ENCODE peak calls at places on chromosomes 2 and 18, in six cellular contexts. One of them, this sample, is unnamed.

GRCh38 chr2:147844691-147845607 is at the start of gene ACVR2A:
- DNase-seq in A549: peak; percentile 18
- DNase-seq in BE2C: peak; percentile 16
- DNase-seq in K562: peak; percentile 44
- DNase-seq in cardiac fibroblast: peak; percentile 51
- DNase-seq in HepG2: peak; percentile 31
- DNase-seq in this sample: no peak

GRCh38 chr2:59691518-59692190 is 861.8 kb downstream of the BCL11A start:
- DNase-seq in A549: no peak
- DNase-seq in BE2C: no peak
- DNase-seq in K562: no peak
- DNase-seq in cardiac fibroblast: no peak
- DNase-seq in HepG2: peak; percentile 21
- DNase-seq in this sample: no peak

GRCh38 chr2:237527241-237527640 is 39.1 kb upstream of the PRLH start:
- DNase-seq in A549: no peak
- DNase-seq in BE2C: no peak
- DNase-seq in K562: no peak
- DNase-seq in cardiac fibroblast: no peak
- DNase-seq in HepG2: no peak
- DNase-seq in this sample: no peak

GRCh38 chr2:150889141-150889540 is 372.5 kb downstream of the RBM43 start:
- DNase-seq in A549: no peak
- DNase-seq in BE2C: no peak
- DNase-seq in K562: no peak
- DNase-seq in cardiac fibroblast: peak; percentile 59
- DNase-seq in HepG2: no peak
- DNase-seq in this sample: no peak

GRCh38 chr18:12397254-12397653 is 10.5 kb upstream of the PRELID3A start:
- DNase-seq in A549: no peak
- DNase-seq in BE2C: no peak
- DNase-seq in K562: no peak
- DNase-seq in cardiac fibroblast: no peak
- DNase-seq in HepG2: no peak
- DNase-seq in this sample: no peak

GRCh38 chr2:119606674-119607073 is 62.4 kb downstream of the CFAP221 start:
- DNase-seq in A549: no peak
- DNase-seq in BE2C: no peak
- DNase-seq in K562: no peak
- DNase-seq in cardiac fibroblast: no peak
- DNase-seq in HepG2: no peak
- DNase-seq in this sample: no peak

GRCh38 chr2:84697895-84698294 is 181.6 kb downstream of the DNAH6 start:
- DNase-seq in A549: peak; percentile 9
- DNase-seq in BE2C: no peak
- DNase-seq in K562: no peak
- DNase-seq in cardiac fibroblast: peak; percentile 6
- DNase-seq in HepG2: no peak
- DNase-seq in this sample: no peak

GRCh38 chr2:109499549-109499948 is 114.2 kb downstream of the SEPTIN10 start:
- DNase-seq in A549: no peak
- DNase-seq in BE2C: no peak
- DNase-seq in K562: no peak
- DNase-seq in cardiac fibroblast: no peak
- DNase-seq in HepG2: no peak
- DNase-seq in this sample: no peak

GRCh38 chr2:223969856-223970255 is 12.6 kb downstream of the MRPL44 start:
- DNase-seq in A549: no peak
- DNase-seq in BE2C: no peak
- DNase-seq in K562: no peak
- DNase-seq in cardiac fibroblast: peak; percentile 65
- DNase-seq in HepG2: no peak
- DNase-seq in this sample: no peak

GRCh38 chr18:765764-766549 is 46.1 kb downstream of the YES1 start:
- DNase-seq in A549: no peak
- DNase-seq in BE2C: no peak
- DNase-seq in K562: peak; percentile 48
- DNase-seq in cardiac fibroblast: no peak
- DNase-seq in HepG2: no peak
- DNase-seq in this sample: no peak

GRCh38 chr2:119218478-119219064 is 5.1 kb upstream of the STEAP3 start:
- DNase-seq in A549: peak; percentile 26
- DNase-seq in BE2C: peak; percentile 37
- DNase-seq in K562: peak; percentile 87
- DNase-seq in cardiac fibroblast: peak; percentile 74
- DNase-seq in HepG2: peak; percentile 69
- DNase-seq in this sample: no peak

GRCh38 chr2:241680827-241681599 is 5.6 kb downstream of the DTYMK start:
- DNase-seq in A549: peak; percentile 32
- DNase-seq in BE2C: no peak
- DNase-seq in K562: no peak
- DNase-seq in cardiac fibroblast: peak; percentile 97
- DNase-seq in HepG2: no peak
- DNase-seq in this sample: peak; percentile 81

GRCh38 chr2:144660518-144661316 is 140.8 kb upstream of the ZEB2 start:
- DNase-seq in A549: peak; percentile 12
- DNase-seq in BE2C: no peak
- DNase-seq in K562: peak; percentile 30
- DNase-seq in cardiac fibroblast: peak; percentile 47
- DNase-seq in HepG2: no peak
- DNase-seq in this sample: no peak

GRCh38 chr2:8412586-8412985 is 269.3 kb upstream of the ID2 start:
- DNase-seq in A549: no peak
- DNase-seq in BE2C: no peak
- DNase-seq in K562: no peak
- DNase-seq in cardiac fibroblast: peak; percentile 11
- DNase-seq in HepG2: no peak
- DNase-seq in this sample: no peak

GRCh38 chr2:204012081-204012653 is 75.6 kb downstream of the ICOS start:
- DNase-seq in A549: no peak
- DNase-seq in BE2C: peak; percentile 79
- DNase-seq in K562: no peak
- DNase-seq in cardiac fibroblast: no peak
- DNase-seq in HepG2: no peak
- DNase-seq in this sample: no peak

GRCh38 chr18:3603460-3604259 is 153.7 kb downstream of the TGIF1 start:
- DNase-seq in A549: peak; percentile 94
- DNase-seq in BE2C: no peak
- DNase-seq in K562: peak; percentile 90
- DNase-seq in cardiac fibroblast: peak; percentile 98
- DNase-seq in HepG2: peak; percentile 69
- DNase-seq in this sample: peak; percentile 94

GRCh38 chr18:37553633-37554398 is 11.8 kb downstream of the CELF4 start:
- DNase-seq in A549: no peak
- DNase-seq in BE2C: no peak
- DNase-seq in K562: peak; percentile 20
- DNase-seq in cardiac fibroblast: no peak
- DNase-seq in HepG2: no peak
- DNase-seq in this sample: no peak

GRCh38 chr2:198700330-198700729 is 757.4 kb downstream of the SATB2 start:
- DNase-seq in A549: no peak
- DNase-seq in BE2C: no peak
- DNase-seq in K562: no peak
- DNase-seq in cardiac fibroblast: no peak
- DNase-seq in HepG2: no peak
- DNase-seq in this sample: no peak

GRCh38 chr2:234863043-234863934 is 88.5 kb upstream of the SH3BP4 start:
- DNase-seq in A549: peak; percentile 79
- DNase-seq in BE2C: peak; percentile 63
- DNase-seq in K562: no peak
- DNase-seq in cardiac fibroblast: peak; percentile 79
- DNase-seq in HepG2: peak; percentile 88
- DNase-seq in this sample: peak; percentile 67

GRCh38 chr2:236252521-236252920 is 11.7 kb downstream of the ASB18 start:
- DNase-seq in A549: no peak
- DNase-seq in BE2C: no peak
- DNase-seq in K562: no peak
- DNase-seq in cardiac fibroblast: no peak
- DNase-seq in HepG2: no peak
- DNase-seq in this sample: no peak

GRCh38 chr2:226800941-226801784 is 1.5 kb upstream of the IRS1 start:
- DNase-seq in A549: peak; percentile 91
- DNase-seq in BE2C: peak; percentile 93
- DNase-seq in K562: no peak
- DNase-seq in cardiac fibroblast: peak; percentile 76
- DNase-seq in HepG2: peak; percentile 79
- DNase-seq in this sample: peak; percentile 71

GRCh38 chr2:222208010-222208690 is 90.6 kb downstream of the PAX3 start:
- DNase-seq in A549: no peak
- DNase-seq in BE2C: no peak
- DNase-seq in K562: no peak
- DNase-seq in cardiac fibroblast: no peak
- DNase-seq in HepG2: no peak
- DNase-seq in this sample: no peak

GRCh38 chr2:140641163-140641562 is 1489.7 kb downstream of the LRP1B start:
- DNase-seq in A549: no peak
- DNase-seq in BE2C: no peak
- DNase-seq in K562: no peak
- DNase-seq in cardiac fibroblast: no peak
- DNase-seq in HepG2: no peak
- DNase-seq in this sample: no peak

GRCh38 chr2:140639628-140640027 is 1491.2 kb downstream of the LRP1B start:
- DNase-seq in A549: no peak
- DNase-seq in BE2C: no peak
- DNase-seq in K562: no peak
- DNase-seq in cardiac fibroblast: no peak
- DNase-seq in HepG2: no peak
- DNase-seq in this sample: no peak

GRCh38 chr2:140648390-140648789 is 1482.4 kb downstream of the LRP1B start:
- DNase-seq in A549: no peak
- DNase-seq in BE2C: no peak
- DNase-seq in K562: no peak
- DNase-seq in cardiac fibroblast: no peak
- DNase-seq in HepG2: no peak
- DNase-seq in this sample: no peak

GRCh38 chr2:140643761-140644187 is 1487.0 kb downstream of the LRP1B start:
- DNase-seq in A549: peak; percentile 58
- DNase-seq in BE2C: no peak
- DNase-seq in K562: no peak
- DNase-seq in cardiac fibroblast: peak; percentile 55
- DNase-seq in HepG2: no peak
- DNase-seq in this sample: no peak
- H3K4me3 ChIP-seq in A549: no peak overlapping the region
- H3K4me3 ChIP-seq in BE2C: no peak overlapping the region
- H3K4me3 ChIP-seq in K562: no peak overlapping the region
- H3K4me3 ChIP-seq in cardiac fibroblast: no peak overlapping the region
- H3K4me3 ChIP-seq in HepG2: no peak overlapping the region
- H3K4me3 ChIP-seq in this sample: no peak overlapping the region

GRCh38 chr2:173397539-173397938 is 42.9 kb downstream of the CDCA7 start:
- DNase-seq in A549: peak; percentile 19
- DNase-seq in BE2C: no peak
- DNase-seq in K562: no peak
- DNase-seq in cardiac fibroblast: no peak
- DNase-seq in HepG2: no peak
- DNase-seq in this sample: no peak

GRCh38 chr2:173399229-173399628 is 44.6 kb downstream of the CDCA7 start:
- DNase-seq in A549: no peak
- DNase-seq in BE2C: no peak
- DNase-seq in K562: no peak
- DNase-seq in cardiac fibroblast: no peak
- DNase-seq in HepG2: no peak
- DNase-seq in this sample: no peak

GRCh38 chr2:173401716-173402326 is 47.1 kb downstream of the CDCA7 start:
- DNase-seq in A549: no peak
- DNase-seq in BE2C: no peak
- DNase-seq in K562: no peak
- DNase-seq in cardiac fibroblast: peak; percentile 6
- DNase-seq in HepG2: no peak
- DNase-seq in this sample: peak; percentile 26

GRCh38 chr2:173402405-173402974 is 47.8 kb downstream of the CDCA7 start:
- DNase-seq in A549: peak; percentile 86
- DNase-seq in BE2C: peak; percentile 72
- DNase-seq in K562: peak; percentile 88
- DNase-seq in cardiac fibroblast: peak; percentile 86
- DNase-seq in HepG2: peak; percentile 78
- DNase-seq in this sample: peak; percentile 44

GRCh38 chr2:173400760-173401159 is 46.1 kb downstream of the CDCA7 start:
- DNase-seq in A549: peak; percentile 55
- DNase-seq in BE2C: peak; percentile 21
- DNase-seq in K562: peak; percentile 61
- DNase-seq in cardiac fibroblast: peak; percentile 24
- DNase-seq in HepG2: peak; percentile 31
- DNase-seq in this sample: no peak
- TF ChIP-seq CTCF in A549: peak; percentile 26
- TF ChIP-seq CTCF in BE2C: peak; percentile 47
- TF ChIP-seq CTCF in K562: peak; percentile 61
- TF ChIP-seq CTCF in cardiac fibroblast: peak; percentile 34
- TF ChIP-seq CTCF in HepG2: peak; percentile 41
- TF ChIP-seq CTCF in this sample: peak; percentile 50

GRCh38 chr2:176155341-176156044 is 1.6 kb upstream of the HOXD3 start:
- DNase-seq in A549: no peak
- DNase-seq in BE2C: no peak
- DNase-seq in K562: no peak
- DNase-seq in cardiac fibroblast: no peak
- DNase-seq in HepG2: no peak
- DNase-seq in this sample: no peak

GRCh38 chr2:176157499-176158305 is 595 bp downstream of the HOXD3 start:
- DNase-seq in A549: peak; percentile 4
- DNase-seq in BE2C: peak; percentile 71
- DNase-seq in K562: no peak
- DNase-seq in cardiac fibroblast: no peak
- DNase-seq in HepG2: no peak
- DNase-seq in this sample: no peak

GRCh38 chr2:176156301-176156958 is 677 bp upstream of the HOXD3 start:
- DNase-seq in A549: no peak
- DNase-seq in BE2C: no peak
- DNase-seq in K562: no peak
- DNase-seq in cardiac fibroblast: no peak
- DNase-seq in HepG2: no peak
- DNase-seq in this sample: no peak

GRCh38 chr2:176158306-176158643 is 1.2 kb downstream of the HOXD3 start:
- DNase-seq in A549: no peak
- DNase-seq in BE2C: no peak
- DNase-seq in K562: no peak
- DNase-seq in cardiac fibroblast: no peak
- DNase-seq in HepG2: no peak
- DNase-seq in this sample: no peak

GRCh38 chr2:176156959-176157498 is at the start of gene HOXD3:
- DNase-seq in A549: no peak
- DNase-seq in BE2C: no peak
- DNase-seq in K562: no peak
- DNase-seq in cardiac fibroblast: no peak
- DNase-seq in HepG2: no peak
- DNase-seq in this sample: no peak
- H3K4me3 ChIP-seq in A549: peak within 1 kb of the TSS; percentile 27
- H3K4me3 ChIP-seq in BE2C: peak within 1 kb of the TSS; percentile 76
- H3K4me3 ChIP-seq in K562: no peak within 1 kb of the TSS
- H3K4me3 ChIP-seq in cardiac fibroblast: no peak within 1 kb of the TSS
- H3K4me3 ChIP-seq in HepG2: no peak within 1 kb of the TSS
- H3K4me3 ChIP-seq in this sample: peak within 1 kb of the TSS; percentile 66

DNA sequence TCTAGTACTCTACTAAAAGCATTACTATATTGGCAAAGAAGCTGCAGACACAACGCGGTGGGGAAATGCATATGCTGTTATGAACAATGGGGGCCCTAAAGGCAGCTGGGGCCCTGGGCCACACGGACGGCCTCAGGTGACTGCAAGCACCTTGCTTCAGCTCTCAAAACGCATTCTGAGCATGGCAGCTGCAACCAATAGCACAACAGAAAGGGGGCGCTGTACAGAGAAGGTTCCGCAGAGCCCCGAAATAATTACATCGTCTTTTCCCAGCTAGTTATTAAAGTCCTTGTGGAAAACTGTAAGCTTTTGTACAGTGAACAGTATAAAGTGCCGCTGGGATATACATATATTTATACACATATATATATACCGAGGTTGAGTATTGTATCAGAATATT is 45.3 kb upstream of the PXDN start:
- DNase-seq in A549: no peak
- DNase-seq in BE2C: no peak
- DNase-seq in K562: no peak
- DNase-seq in cardiac fibroblast: no peak
- DNase-seq in HepG2: no peak
- DNase-seq in this sample: no peak
- TF ChIP-seq CTCF in A549: no peak
- TF ChIP-seq CTCF in BE2C: peak; percentile 10
- TF ChIP-seq CTCF in K562: peak; percentile 25
- TF ChIP-seq CTCF in cardiac fibroblast: peak; percentile 4
- TF ChIP-seq CTCF in HepG2: no peak
- TF ChIP-seq CTCF in this sample: peak; percentile 16

This sample was measured in epithelial cell of proximal tubule.